ENCODE peak calls at places on chromosomes 2 and 18, in six cellular contexts. R is colonic mucosa, X is fibroblast of lung, L is thoracic aorta, Y is A549, D is bronchial epithelial cell. B is an unnamed sample.

GRCh38 chr2:47501374-47502200 is 98.6 kb downstream of the MSH2 start:
- DNase-seq in R (no peak), X (no peak), L (no peak), Y (no peak), D (peak), B (no peak)

GRCh38 chr2:9167718-9168657 is 38.6 kb upstream of the ASAP2 start:
- DNase-seq in R (no peak), X (no peak), L (no peak), Y (no peak), D (no peak), B (no peak)

GRCh38 chr2:171553858-171554257 is 31.6 kb downstream of the CYBRD1 start:
- DNase-seq in R (no peak), X (peak), L (no peak), Y (peak), D (no peak), B (peak)

GRCh38 chr2:239991689-239992314 is 33.3 kb downstream of the NDUFA10 start:
- DNase-seq in R (no peak), X (peak), L (no peak), Y (peak), D (peak), B (peak)

GRCh38 chr2:187078297-187078696 is 229.3 kb upstream of the ZSWIM2 start:
- DNase-seq in R (no peak), X (peak), L (no peak), Y (no peak), D (peak), B (no peak)

GRCh38 chr2:218485986-218486667 is 67.2 kb downstream of the VIL1 start:
- DNase-seq in R (no peak), X (no peak), L (no peak), Y (no peak), D (peak), B (no peak)

GRCh38 chr2:73827018-73827417 is 1.7 kb upstream of the STAMBP start:
- DNase-seq in R (no peak), X (peak), L (no peak), Y (peak), D (peak), B (no peak)

GRCh38 chr18:1998121-1998520 is 573.2 kb downstream of the METTL4 start:
- DNase-seq in R (no peak), X (no peak), L (no peak), Y (no peak), D (peak), B (no peak)

GRCh38 chr2:60070166-60070565 is 483.3 kb downstream of the BCL11A start:
- DNase-seq in R (no peak), X (no peak), L (no peak), Y (no peak), D (no peak), B (no peak)

GRCh38 chr2:162116372-162116771 is 35.7 kb downstream of the GCG start:
- DNase-seq in R (no peak), X (no peak), L (no peak), Y (no peak), D (no peak), B (no peak)

GRCh38 chr2:138125306-138125900 is 161.1 kb downstream of the HNMT start:
- DNase-seq in R (no peak), X (no peak), L (no peak), Y (no peak), D (peak), B (no peak)

GRCh38 chr2:175441361-175441760 is 259.9 kb upstream of the ATP5MC3 start:
- DNase-seq in R (no peak), X (no peak), L (no peak), Y (no peak), D (no peak), B (no peak)

GRCh38 chr2:175437167-175437566 is 255.7 kb upstream of the ATP5MC3 start:
- DNase-seq in R (no peak), X (no peak), L (no peak), Y (no peak), D (no peak), B (no peak)

GRCh38 chr2:175435012-175435411 is 253.5 kb upstream of the ATP5MC3 start:
- DNase-seq in R (no peak), X (no peak), L (no peak), Y (no peak), D (peak), B (no peak)

GRCh38 chr2:175436076-175436475 is 254.6 kb upstream of the ATP5MC3 start:
- DNase-seq in R (no peak), X (no peak), L (no peak), Y (no peak), D (peak), B (no peak)

GRCh38 chr2:175439416-175439815 is 257.9 kb upstream of the ATP5MC3 start:
- DNase-seq in R (no peak), X (no peak), L (no peak), Y (peak), D (no peak), B (no peak)
- TF ChIP-seq CTCF in R (no peak), X (no peak), L (no peak), Y (no peak), D (no peak), B (no peak)

DNA sequence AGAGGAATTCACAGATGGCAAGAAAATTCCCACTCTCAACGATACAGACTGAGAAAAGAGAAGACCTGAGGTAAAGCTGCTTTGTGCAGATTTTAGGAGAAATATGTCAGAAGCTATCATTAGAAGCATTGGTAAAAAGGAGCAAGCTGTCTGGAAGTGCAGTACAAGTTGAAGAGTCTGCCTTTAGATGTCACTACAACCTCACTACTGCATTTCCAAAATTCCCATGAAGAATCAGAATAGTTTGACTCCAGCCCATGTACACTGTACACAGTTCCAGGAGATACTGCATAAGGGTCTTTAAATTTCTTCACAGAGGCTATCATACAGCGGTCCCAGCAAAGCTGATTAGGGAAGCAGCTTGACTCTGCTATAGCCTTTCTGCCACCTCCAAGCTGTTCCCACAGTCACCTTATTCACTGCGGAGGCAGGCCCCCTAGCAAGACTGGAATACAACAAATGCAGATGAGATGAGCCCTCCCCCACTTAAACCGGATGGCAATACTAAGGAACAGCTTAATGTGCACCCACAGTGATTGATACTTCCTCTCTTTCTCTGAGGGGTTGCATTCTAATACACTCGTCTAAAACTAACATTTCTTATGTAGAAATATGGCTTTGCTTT is 527.4 kb downstream of the TMEM182 start:
- DNase-seq in R (no peak), X (no peak), L (no peak), Y (no peak), D (no peak), B (no peak)
- TF ChIP-seq CTCF in R (no peak), X (no peak), L (no peak), Y (peak), D (no peak), B (no peak)

GRCh38 chr2:36352024-36352398 is 3.6 kb upstream of the CRIM1 start:
- DNase-seq in R (no peak), X (peak), L (no peak), Y (no peak), D (peak), B (no peak)
- TF ChIP-seq CTCF in R (peak), X (peak), L (peak), Y (peak), D (peak), B (peak)

DNA sequence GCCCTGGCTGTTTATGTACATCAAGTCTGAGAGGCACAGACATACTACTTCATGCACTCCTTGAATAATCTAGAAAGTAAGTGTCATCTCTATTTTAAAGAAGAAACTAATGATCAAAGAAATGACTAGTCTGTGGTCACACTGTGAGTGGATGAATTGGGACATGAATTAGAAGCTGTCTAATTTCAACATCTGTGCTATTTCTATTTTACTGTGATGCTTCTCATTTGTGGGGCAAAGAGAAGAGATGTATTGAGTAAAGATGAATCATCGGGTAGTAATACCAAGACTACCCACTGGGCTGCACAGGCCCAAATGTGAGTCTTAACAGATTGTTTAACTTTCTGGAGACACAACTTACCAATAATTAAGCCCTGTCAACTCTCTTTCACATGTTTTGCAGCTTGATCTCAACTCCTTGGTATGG is 42.4 kb upstream of the MTIF2 start:
- DNase-seq in R (no peak), X (peak), L (no peak), Y (peak), D (peak), B (no peak)
- TF ChIP-seq CTCF in R (no peak), X (peak), L (no peak), Y (no peak), D (peak), B (peak)

GRCh38 chr18:24734058-24734457 is 273.6 kb downstream of the HRH4 start:
- DNase-seq in R (no peak), X (peak), L (no peak), Y (no peak), D (no peak), B (no peak)
- TF ChIP-seq CTCF in R (no peak), X (no peak), L (no peak), Y (no peak), D (no peak), B (peak)

DNA sequence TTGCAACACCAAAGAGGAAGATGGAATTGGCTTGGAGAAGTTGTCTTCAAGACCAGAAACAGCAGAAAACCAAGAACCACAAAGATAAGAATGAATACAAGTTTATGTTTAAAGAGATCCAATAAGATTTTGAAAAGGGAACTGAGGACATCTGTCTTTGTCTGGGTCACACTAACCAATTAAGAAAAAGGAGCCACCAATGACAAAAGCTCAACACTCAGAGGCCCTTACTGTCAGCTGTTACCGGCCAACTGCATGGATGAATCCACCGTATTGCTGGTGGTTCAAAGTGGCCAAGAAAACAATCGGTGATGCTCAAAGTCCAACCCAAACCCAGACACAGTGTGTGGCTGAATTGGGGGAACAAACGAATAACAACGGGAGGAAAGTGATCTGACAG is 11.2 kb downstream of the GPR55 start:
- DNase-seq in R (no peak), X (no peak), L (no peak), Y (no peak), D (no peak), B (no peak)
- TF ChIP-seq CTCF in R (no peak), X (no peak), L (no peak), Y (no peak), D (no peak), B (no peak)

GRCh38 chr2:69637923-69638322 is 5.6 kb downstream of the AAK1 start:
- DNase-seq in R (no peak), X (no peak), L (no peak), Y (no peak), D (no peak), B (no peak)
- TF ChIP-seq CTCF in R (no peak), X (no peak), L (no peak), Y (no peak), D (no peak), B (no peak)

DNA sequence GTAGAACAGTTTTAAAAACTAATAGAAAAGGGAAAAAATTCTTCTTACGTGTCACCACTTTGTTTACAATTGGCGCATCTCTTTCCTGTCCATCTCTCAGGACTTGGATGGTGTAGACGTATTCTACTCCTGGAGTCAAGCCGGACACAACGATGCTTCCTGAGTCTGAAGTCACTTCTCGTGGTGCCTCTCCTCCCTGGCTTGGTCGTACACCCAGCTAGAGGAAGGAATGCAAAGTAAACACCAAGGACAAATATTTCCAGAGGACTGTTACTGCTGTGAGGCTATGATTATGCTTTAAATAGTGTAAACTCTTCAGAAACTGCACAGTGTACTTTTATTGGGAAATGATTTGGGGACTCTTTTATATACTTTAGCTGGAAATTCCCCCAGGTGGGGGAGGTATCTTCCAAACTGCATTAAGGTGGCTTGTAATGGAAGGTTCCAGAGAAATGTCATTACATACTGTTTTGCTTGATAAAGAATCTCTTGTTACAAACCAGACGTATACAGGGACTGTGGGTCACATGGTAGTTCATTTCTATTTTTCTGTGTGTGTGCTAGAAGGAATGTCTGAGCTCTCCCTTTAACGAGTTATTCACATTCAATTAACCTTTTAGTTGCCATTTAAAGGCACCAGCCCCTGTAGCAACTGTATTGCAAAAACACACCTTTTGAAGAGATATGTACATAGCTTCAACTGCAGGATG is 38.1 kb downstream of the FN1 start:
- DNase-seq in R (no peak), X (peak), L (no peak), Y (no peak), D (no peak), B (no peak)
- TF ChIP-seq CTCF in R (no peak), X (no peak), L (no peak), Y (no peak), D (no peak), B (no peak)